ENCODE peak calls at places on chromosomes 11 and 22, in five cellular contexts. C is foreskin fibroblast, G is AG10803, M is transverse colon, D is endodermal cell. W is an unnamed sample.

GRCh38 chr11:88535916-88536547 is 198.5 kb upstream of the CTSC start:
- DNase-seq in C (peak; percentile 86), G (peak; percentile 91), M (no peak), D (no peak), W (peak; percentile 57)

GRCh38 chr22:38081941-38082828 is 1.8 kb downstream of the SLC16A8 start:
- DNase-seq in C (no peak), G (no peak), M (no peak), D (peak; percentile 67), W (no peak)

GRCh38 chr11:132490976-132491375 is 1041.3 kb downstream of the OPCML start:
- DNase-seq in C (peak; percentile 12), G (peak; percentile 71), M (no peak), D (no peak), W (no peak)

GRCh38 chr11:65890324-65891179 is at the start of gene CCDC85B:
- DNase-seq in C (peak; percentile 99), G (peak; percentile 96), M (peak; percentile 99), D (peak; percentile 97), W (peak; percentile 93)

GRCh38 chr22:37281646-37282384 is 493 bp upstream of the CYTH4 start:
- DNase-seq in C (no peak), G (no peak), M (no peak), D (no peak), W (no peak)

GRCh38 chr22:46581580-46582244 is 38.5 kb upstream of the GRAMD4 start:
- DNase-seq in C (no peak), G (no peak), M (peak; percentile 59), D (peak; percentile 54), W (no peak)

GRCh38 chr22:38415046-38415445 is 40.0 kb downstream of the KCNJ4 start:
- DNase-seq in C (no peak), G (no peak), M (no peak), D (peak; percentile 45), W (no peak)

GRCh38 chr11:106457727-106458126 is 380.3 kb downstream of the AASDHPPT start:
- DNase-seq in C (peak; percentile 74), G (peak; percentile 61), M (no peak), D (no peak), W (no peak)

GRCh38 chr11:85109141-85109540 is 518.0 kb downstream of the DLG2 start:
- DNase-seq in C (no peak), G (no peak), M (no peak), D (no peak), W (no peak)

GRCh38 chr11:46607516-46607915 is 9.5 kb downstream of the HARBI1 start:
- DNase-seq in C (no peak), G (no peak), M (no peak), D (no peak), W (no peak)

GRCh38 chr11:95790933-95791247 is 592 bp downstream of the CEP57 start:
- DNase-seq in C (peak; percentile 65), G (peak; percentile 42), M (peak; percentile 72), D (peak; percentile 88), W (no peak)

GRCh38 chr11:10400856-10401255 is 54.2 kb upstream of the AMPD3 start:
- DNase-seq in C (no peak), G (no peak), M (no peak), D (no peak), W (no peak)

GRCh38 chr22:27988704-27989103 is 69.6 kb upstream of the PITPNB start:
- DNase-seq in C (no peak), G (no peak), M (no peak), D (no peak), W (no peak)

GRCh38 chr11:46279393-46280099 is 2.1 kb downstream of the CREB3L1 start:
- DNase-seq in C (peak; percentile 87), G (peak; percentile 76), M (peak; percentile 65), D (no peak), W (no peak)

GRCh38 chr11:120337133-120337895 is 1.1 kb downstream of the ARHGEF12 start:
- DNase-seq in C (peak; percentile 47), G (peak; percentile 29), M (peak; percentile 43), D (no peak), W (no peak)

GRCh38 chr11:112724194-112724790 is 236.9 kb upstream of the NCAM1 start:
- DNase-seq in C (no peak), G (no peak), M (no peak), D (no peak), W (no peak)

GRCh38 chr22:39316440-39317083 is 2.9 kb downstream of the RPL3 start:
- DNase-seq in C (peak; percentile 95), G (peak; percentile 94), M (peak; percentile 79), D (peak; percentile 92), W (peak; percentile 85)

GRCh38 chr22:49664891-49665290 is 162.8 kb downstream of the BRD1 start:
- DNase-seq in C (no peak), G (no peak), M (no peak), D (peak; percentile 30), W (no peak)

GRCh38 chr11:112526699-112527410 is 266.2 kb upstream of the PLET1 start:
- DNase-seq in C (no peak), G (peak; percentile 54), M (no peak), D (peak; percentile 45), W (no peak)

GRCh38 chr22:17120711-17121234 is 387 bp downstream of the TMEM121B start:
- DNase-seq in C (peak; percentile 40), G (no peak), M (no peak), D (no peak), W (no peak)

DNA sequence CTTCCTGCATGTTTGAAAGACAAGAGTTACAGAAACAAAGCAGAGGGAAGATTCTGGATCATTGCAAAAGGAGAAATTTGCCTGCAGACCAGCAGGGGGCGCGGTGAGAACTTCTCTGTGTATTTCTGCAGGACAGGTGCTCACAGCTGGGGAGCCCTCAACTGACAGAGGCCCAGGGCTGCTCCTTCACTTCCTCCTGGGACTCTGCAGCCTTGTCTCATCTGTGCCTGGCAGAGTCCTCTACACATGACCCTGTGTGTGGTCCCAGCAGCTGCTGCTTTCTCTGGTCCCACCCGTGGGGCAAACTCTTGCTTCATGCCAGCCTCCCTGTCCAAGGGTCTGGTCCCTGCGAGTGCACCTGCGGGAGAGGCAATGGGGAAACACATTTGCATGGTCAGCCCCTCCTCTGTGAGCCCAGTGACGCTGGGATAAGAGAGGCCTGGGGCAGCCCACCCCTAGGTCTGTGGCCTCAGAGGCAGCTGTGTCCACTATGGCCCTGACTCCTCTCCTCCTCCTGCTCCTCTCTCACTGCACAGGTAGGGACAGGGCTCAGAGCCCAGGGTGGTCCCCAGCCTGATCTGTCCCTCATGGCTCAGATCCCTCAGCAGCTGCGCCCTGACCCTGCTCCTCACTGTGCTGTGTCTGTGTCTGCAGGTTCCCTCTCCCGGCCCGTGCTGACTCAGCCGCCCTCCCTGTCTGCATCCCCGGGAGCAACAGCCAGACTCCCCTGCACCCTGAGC is 43.2 kb upstream of the VPREB1 start:
- DNase-seq in C (peak; percentile 65), G (no peak), M (peak; percentile 64), D (peak; percentile 76), W (no peak)
- TF ChIP-seq CTCF in C (peak; percentile 65), G (peak; percentile 29), M (no peak), D (peak; percentile 70), W (peak; percentile 73)

GRCh38 chr11:67438121-67438902 is 830 bp upstream of the PTPRCAP start:
- DNase-seq in C (no peak), G (no peak), M (peak; percentile 76), D (no peak), W (no peak)

GRCh38 chr11:67441731-67442401 is 1.4 kb downstream of the CORO1B start:
- DNase-seq in C (no peak), G (no peak), M (no peak), D (no peak), W (no peak)

GRCh38 chr11:67440229-67441081 is 2.8 kb downstream of the CORO1B start:
- DNase-seq in C (no peak), G (no peak), M (no peak), D (no peak), W (no peak)

GRCh38 chr11:67441082-67441683 is 2.1 kb downstream of the CORO1B start:
- DNase-seq in C (no peak), G (no peak), M (no peak), D (no peak), W (no peak)

DNA sequence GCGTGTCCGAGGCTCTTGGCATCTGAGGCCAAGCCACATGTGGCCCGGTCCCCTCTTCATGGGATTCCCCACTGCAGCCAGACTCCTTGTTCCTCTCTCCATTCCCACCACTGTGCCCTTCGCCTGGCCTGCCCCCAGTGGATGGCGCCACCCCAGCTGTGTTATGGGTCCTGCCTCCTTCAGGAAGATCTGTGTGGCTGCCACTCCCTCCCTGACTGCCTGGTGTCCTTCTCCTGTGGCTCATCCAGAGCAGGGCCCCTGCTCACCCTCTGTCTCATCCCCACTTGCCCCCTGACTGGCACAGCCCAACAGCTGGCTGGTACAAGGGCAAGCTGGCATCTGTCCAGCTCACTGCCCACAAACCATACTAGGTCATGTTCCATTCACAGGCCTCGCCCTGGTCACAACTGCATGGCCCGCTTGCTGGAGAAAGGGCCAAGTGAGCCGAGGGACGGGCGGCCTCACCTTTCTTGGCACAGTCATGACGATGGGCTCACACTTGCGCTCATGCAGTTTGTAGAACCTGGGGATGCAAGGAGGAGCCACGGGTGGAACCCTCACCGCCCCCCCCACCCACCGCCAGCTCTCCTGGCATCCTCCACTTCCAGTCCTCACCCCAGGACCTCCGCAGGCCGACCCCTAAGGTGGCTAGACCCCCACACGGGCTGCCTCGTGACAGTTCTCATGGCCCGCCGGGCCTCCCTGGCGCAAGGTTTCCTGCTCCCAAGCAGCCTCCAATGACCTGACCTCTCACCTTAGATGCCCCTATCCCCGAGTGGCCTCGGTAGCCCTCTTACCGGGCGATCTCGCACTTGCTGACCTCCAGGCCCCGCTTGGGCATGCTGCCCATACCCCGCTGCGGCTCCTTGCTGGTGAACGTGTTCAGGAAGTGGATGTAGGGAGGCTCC is 2.1 kb upstream of the PTPRCAP start:
- DNase-seq in C (peak; percentile 67), G (peak; percentile 16), M (peak; percentile 62), D (peak; percentile 81), W (no peak)
- TF ChIP-seq CTCF in C (peak; percentile 15), G (peak; percentile 15), M (no peak), D (peak; percentile 61), W (peak; percentile 22)

GRCh38 chr11:67401495-67402191 is at the start of gene PPP1CA:
- DNase-seq in C (peak; percentile 94), G (peak; percentile 87), M (peak; percentile 93), D (peak; percentile 95), W (peak; percentile 69)
- TF ChIP-seq CTCF in C (no peak), G (no peak), M (no peak), D (peak; percentile 76), W (no peak)

GRCh38 chr22:30635273-30636225 is at the start of gene SLC35E4:
- DNase-seq in C (peak; percentile 97), G (peak; percentile 87), M (peak; percentile 98), D (peak; percentile 97), W (peak; percentile 78)
- TF ChIP-seq CTCF in C (peak; percentile 20), G (peak; percentile 39), M (peak; percentile 45), D (peak; percentile 52), W (peak; percentile 27)

GRCh38 chr11:73330569-73331093 is 22.6 kb downstream of the ARHGEF17 start:
- DNase-seq in C (peak; percentile 68), G (no peak), M (no peak), D (peak; percentile 77), W (no peak)
- TF ChIP-seq CTCF in C (peak; percentile 58), G (peak; percentile 61), M (no peak), D (peak; percentile 64), W (peak; percentile 56)

GRCh38 chr11:2955896-2956476 is 26.8 kb upstream of the PHLDA2 start:
- DNase-seq in C (no peak), G (no peak), M (no peak), D (peak; percentile 69), W (no peak)
- TF ChIP-seq CTCF in C (no peak), G (no peak), M (no peak), D (peak; percentile 60), W (no peak)

GRCh38 chr11:126357969-126358762 is 2.7 kb downstream of the ST3GAL4 start:
- DNase-seq in C (no peak), G (no peak), M (no peak), D (no peak), W (no peak)
- TF ChIP-seq CTCF in C (no peak), G (peak; percentile 29), M (no peak), D (peak; percentile 14), W (no peak)